ENCODE peak calls at places on chromosomes 4 and X, in eight cellular contexts. L is thyroid gland, N is suprapubic skin, W is testis, A is ovary, Y is spleen, U is heart left ventricle, V is transverse colon. X is an unnamed sample.

GRCh38 chr4:26015133-26015651 is 101.2 kb downstream of the SMIM20 start:
- DNase-seq in W (no peak), U (peak; percentile 53), V (no peak), Y (no peak), A (no peak), N (no peak), L (peak; percentile 21), X (peak; percentile 34)

GRCh38 chr4:132540797-132541196 is 608.3 kb upstream of the PCDH10 start:
- DNase-seq in U (no peak), L (no peak), W (no peak), V (no peak), A (no peak), Y (no peak), N (no peak), X (no peak)

GRCh38 chr4:161222889-161223288 is 940.9 kb downstream of the FSTL5 start:
- DNase-seq in N (no peak), A (no peak), W (no peak), V (no peak), U (no peak), L (no peak), Y (no peak), X (no peak)

GRCh38 chr4:146192060-146192459 is 16.5 kb downstream of the LSM6 start:
- DNase-seq in W (peak; percentile 48), V (peak; percentile 46), U (no peak), N (no peak), A (no peak), Y (no peak), L (no peak), X (no peak)

GRCh38 chr4:140126261-140126660 is 27.7 kb downstream of the MAML3 start:
- DNase-seq in A (no peak), N (no peak), L (no peak), W (no peak), U (no peak), Y (no peak), V (no peak), X (no peak)

GRCh38 chrX:43707812-43708548 is 51.9 kb downstream of the MAOA start:
- DNase-seq in W (peak; percentile 79), Y (no peak), U (peak; percentile 34), L (peak; percentile 84), N (no peak), V (peak; percentile 88), A (peak; percentile 80), X (peak; percentile 76)

GRCh38 chr4:48909697-48910096 is 3.1 kb upstream of the OCIAD2 start:
- DNase-seq in Y (no peak), L (peak; percentile 82), U (no peak), A (no peak), N (no peak), V (peak; percentile 22), W (no peak), X (peak; percentile 14)

GRCh38 chrX:57447856-57448255 is 144.0 kb upstream of the ZXDB start:
- DNase-seq in U (no peak), L (no peak), Y (no peak), A (no peak), W (no peak), N (no peak), V (no peak), X (no peak)

GRCh38 chr4:122293374-122294365 is 85.1 kb upstream of the ADAD1 start:
- DNase-seq in W (no peak), V (no peak), U (no peak), L (peak; percentile 30), N (no peak), Y (no peak), A (no peak), X (no peak)

GRCh38 chr4:1628892-1629703 is 55.0 kb downstream of the FAM53A start:
- DNase-seq in A (peak; percentile 71), L (peak; percentile 57), Y (peak; percentile 91), V (peak; percentile 65), U (peak; percentile 57), N (peak; percentile 87), W (peak; percentile 76), X (peak; percentile 74)

GRCh38 chr4:17418010-17418409 is 93.9 kb downstream of the QDPR start:
- DNase-seq in N (no peak), L (no peak), Y (no peak), U (no peak), V (no peak), A (no peak), W (no peak), X (no peak)

GRCh38 chrX:24396236-24396929 is 35.9 kb downstream of the SUPT20HL1 start:
- DNase-seq in V (no peak), A (no peak), L (peak; percentile 24), W (no peak), Y (no peak), N (no peak), U (no peak), X (peak; percentile 13)

GRCh38 chrX:15566244-15566643 is 34.5 kb downstream of the ACE2 start:
- DNase-seq in U (no peak), L (no peak), A (no peak), V (no peak), N (no peak), Y (no peak), W (no peak), X (no peak)

GRCh38 chr4:140188975-140189374 is 35.0 kb upstream of the MAML3 start:
- DNase-seq in U (no peak), L (peak; percentile 91), Y (no peak), V (no peak), A (peak; percentile 69), W (peak; percentile 37), N (no peak), X (peak; percentile 25)

GRCh38 chr4:102632236-102632635 is 128.5 kb downstream of the MANBA start:
- DNase-seq in N (no peak), W (no peak), L (no peak), A (no peak), V (no peak), Y (no peak), U (no peak), X (no peak)

DNA sequence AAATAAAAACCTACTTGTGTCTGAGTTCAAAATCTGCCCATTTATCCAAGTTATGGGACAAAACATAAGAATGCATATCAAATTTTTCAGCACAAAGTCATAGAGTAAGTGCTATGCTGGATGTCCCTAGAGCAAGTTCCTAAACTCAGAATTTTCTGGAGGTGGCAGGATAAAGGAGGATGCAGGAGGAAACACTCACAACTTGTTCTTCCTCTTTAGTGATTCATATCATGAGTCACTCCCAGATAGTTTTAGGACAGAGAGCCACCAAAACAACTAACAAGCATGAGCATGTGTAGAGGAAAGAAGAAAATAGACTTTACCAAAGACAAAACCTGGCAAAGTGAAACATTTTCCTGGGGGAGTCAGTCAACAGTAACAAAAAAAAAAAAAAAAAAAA is 302.7 kb downstream of the KCTD8 start:
- DNase-seq in W (no peak), U (no peak), A (no peak), L (no peak), Y (no peak), V (no peak), N (no peak), X (no peak)
- TF ChIP-seq POLR2A in W (no peak), U (no peak), A (no peak), L (no peak), Y (no peak), V (no peak), N (no peak), X (no peak)

GRCh38 chrX:72349190-72349589 is 43.5 kb upstream of the CITED1 start:
- DNase-seq in L (no peak), N (no peak), U (no peak), V (no peak), Y (no peak), W (no peak), A (no peak), X (no peak)
- H3K4me1 ChIP-seq in L (no peaks in the 10 kb centered on the region), N (no peaks in the 10 kb centered on the region), U (no peaks in the 10 kb centered on the region), V (no peaks in the 10 kb centered on the region), Y (no peaks in the 10 kb centered on the region), W (peaks cover 5% of the 10 kb centered on the region), A (no peaks in the 10 kb centered on the region), X (no peaks in the 10 kb centered on the region)

GRCh38 chr4:123788577-123788976 is 392.0 kb downstream of the SPRY1 start:
- DNase-seq in U (no peak), V (no peak), L (no peak), A (no peak), W (no peak), Y (no peak), N (no peak), X (no peak)
- TF ChIP-seq CTCF in U (no peak), V (no peak), L (no peak), A (no peak), W (no peak), Y (no peak), N (no peak), X (no peak)

DNA sequence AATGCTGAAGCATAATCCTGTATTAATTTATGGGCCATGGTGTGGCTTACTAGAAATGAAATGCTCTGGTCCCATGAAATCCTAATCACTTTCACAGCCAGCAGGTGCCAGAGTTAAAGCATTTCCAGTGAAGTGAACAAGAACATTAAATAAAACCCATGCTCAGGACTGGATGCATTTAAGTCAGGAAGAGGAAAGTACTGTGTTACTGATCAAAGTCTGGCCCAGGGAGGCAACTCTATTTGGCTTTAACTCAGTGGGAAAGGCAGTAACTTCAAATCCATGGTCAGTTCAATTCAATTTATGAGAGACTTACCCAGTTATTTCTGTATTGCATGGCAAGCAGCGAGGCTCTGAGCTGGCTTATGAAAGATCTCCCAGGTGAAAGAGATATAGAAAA is 29.1 kb downstream of the AGA start:
- DNase-seq in N (no peak), L (no peak), U (no peak), W (no peak), V (no peak), A (no peak), Y (no peak), X (no peak)
- TF ChIP-seq POLR2A in N (no peak), L (no peak), U (no peak), W (no peak), V (no peak), A (no peak), Y (no peak), X (no peak)

GRCh38 chrX:119989905-119990408 is 46.4 kb upstream of the NKAP start:
- DNase-seq in V (no peak), W (no peak), L (no peak), U (no peak), N (no peak), Y (no peak), A (no peak), X (no peak)
- H3K4me1 ChIP-seq in V (peaks cover 6% of the 10 kb centered on the region), W (no peaks in the 10 kb centered on the region), L (peaks cover 5% of the 10 kb centered on the region), U (no peaks in the 10 kb centered on the region), N (peaks cover 14% of the 10 kb centered on the region), Y (peaks cover 19% of the 10 kb centered on the region), A (no peaks in the 10 kb centered on the region), X (peaks cover 22% of the 10 kb centered on the region)

DNA sequence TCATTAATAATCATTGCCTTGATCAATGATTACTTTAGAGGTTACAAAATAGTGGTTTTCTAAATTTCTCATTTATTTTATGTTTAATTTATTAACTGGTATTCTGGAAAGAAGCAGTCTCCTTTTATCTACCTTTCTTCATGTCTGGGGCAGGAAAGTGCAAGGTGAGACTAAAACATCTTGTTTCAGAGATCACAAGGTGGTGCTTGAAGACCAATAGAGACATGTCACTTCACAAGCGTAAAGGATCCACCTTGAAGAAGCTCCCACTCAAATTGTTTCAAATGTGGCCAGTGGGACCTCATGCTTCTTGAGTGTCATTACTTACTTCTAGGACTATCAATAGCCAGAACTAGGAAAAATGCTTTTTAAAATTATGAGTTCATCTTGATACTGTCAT is 1568.7 kb downstream of the RPA4 start:
- DNase-seq in U (no peak), V (no peak), A (no peak), Y (no peak), W (no peak), N (no peak), L (no peak), X (no peak)
- TF ChIP-seq CTCF in U (no peak), V (no peak), A (no peak), Y (no peak), W (no peak), N (no peak), L (no peak), X (no peak)

X was measured in body of pancreas.